ENCODE peak calls at places on chromosomes 12 and 14, in ten cellular contexts. One of them, this sample, is unnamed.

GRCh38 chr12:47741340-47741703 is 16.0 kb upstream of the ENDOU start:
- DNase-seq in foreskin fibroblast: no peak
- DNase-seq in Right ventricle myocardium inferior: peak
- DNase-seq in ELF-1: no peak
- DNase-seq in posterior vena cava: peak
- DNase-seq in nucleus accumbens: peak
- DNase-seq in cardiac fibroblast: peak
- DNase-seq in psoas muscle: peak
- DNase-seq in NCI-H1436: peak
- DNase-seq in GM04503: no peak
- DNase-seq in this sample: no peak

GRCh38 chr14:70907996-70908917 is 998 bp downstream of the PCNX1 start:
- DNase-seq in foreskin fibroblast: no peak
- DNase-seq in Right ventricle myocardium inferior: peak
- DNase-seq in ELF-1: peak
- DNase-seq in posterior vena cava: peak
- DNase-seq in nucleus accumbens: peak
- DNase-seq in cardiac fibroblast: peak
- DNase-seq in psoas muscle: peak
- DNase-seq in NCI-H1436: no peak
- DNase-seq in GM04503: no peak
- DNase-seq in this sample: no peak

GRCh38 chr14:72699852-72700257 is 194.0 kb downstream of the DPF3 start:
- DNase-seq in foreskin fibroblast: peak
- DNase-seq in Right ventricle myocardium inferior: no peak
- DNase-seq in ELF-1: no peak
- DNase-seq in posterior vena cava: no peak
- DNase-seq in nucleus accumbens: no peak
- DNase-seq in cardiac fibroblast: peak
- DNase-seq in psoas muscle: peak
- DNase-seq in NCI-H1436: no peak
- DNase-seq in GM04503: peak
- DNase-seq in this sample: peak

GRCh38 chr14:104341532-104342434 is 203.4 kb downstream of the KIF26A start:
- DNase-seq in foreskin fibroblast: no peak
- DNase-seq in Right ventricle myocardium inferior: no peak
- DNase-seq in ELF-1: peak
- DNase-seq in posterior vena cava: no peak
- DNase-seq in nucleus accumbens: no peak
- DNase-seq in cardiac fibroblast: peak
- DNase-seq in psoas muscle: no peak
- DNase-seq in NCI-H1436: peak
- DNase-seq in GM04503: no peak
- DNase-seq in this sample: no peak

GRCh38 chr12:83147341-83147740 is 460.6 kb downstream of the TMTC2 start:
- DNase-seq in foreskin fibroblast: no peak
- DNase-seq in Right ventricle myocardium inferior: no peak
- DNase-seq in ELF-1: no peak
- DNase-seq in posterior vena cava: no peak
- DNase-seq in nucleus accumbens: no peak
- DNase-seq in cardiac fibroblast: no peak
- DNase-seq in psoas muscle: no peak
- DNase-seq in NCI-H1436: no peak
- DNase-seq in GM04503: no peak
- DNase-seq in this sample: no peak

GRCh38 chr12:24954261-24954660 is 5.4 kb upstream of the BCAT1 start:
- DNase-seq in foreskin fibroblast: no peak
- DNase-seq in Right ventricle myocardium inferior: no peak
- DNase-seq in ELF-1: no peak
- DNase-seq in posterior vena cava: no peak
- DNase-seq in nucleus accumbens: no peak
- DNase-seq in cardiac fibroblast: no peak
- DNase-seq in psoas muscle: no peak
- DNase-seq in NCI-H1436: no peak
- DNase-seq in GM04503: no peak
- DNase-seq in this sample: no peak

GRCh38 chr14:26841920-26842741 is 244.3 kb upstream of the NOVA1 start:
- DNase-seq in foreskin fibroblast: peak
- DNase-seq in Right ventricle myocardium inferior: no peak
- DNase-seq in ELF-1: no peak
- DNase-seq in posterior vena cava: no peak
- DNase-seq in nucleus accumbens: no peak
- DNase-seq in cardiac fibroblast: peak
- DNase-seq in psoas muscle: peak
- DNase-seq in NCI-H1436: no peak
- DNase-seq in GM04503: peak
- DNase-seq in this sample: peak

GRCh38 chr12:78331764-78332163 is 501.1 kb downstream of the NAV3 start:
- DNase-seq in foreskin fibroblast: no peak
- DNase-seq in Right ventricle myocardium inferior: no peak
- DNase-seq in ELF-1: no peak
- DNase-seq in posterior vena cava: no peak
- DNase-seq in nucleus accumbens: no peak
- DNase-seq in cardiac fibroblast: peak
- DNase-seq in psoas muscle: no peak
- DNase-seq in NCI-H1436: peak
- DNase-seq in GM04503: no peak
- DNase-seq in this sample: no peak

GRCh38 chr12:1932264-1932777 is 13.9 kb upstream of the CACNA2D4 start:
- DNase-seq in foreskin fibroblast: no peak
- DNase-seq in Right ventricle myocardium inferior: no peak
- DNase-seq in ELF-1: no peak
- DNase-seq in posterior vena cava: peak
- DNase-seq in nucleus accumbens: peak
- DNase-seq in cardiac fibroblast: no peak
- DNase-seq in psoas muscle: no peak
- DNase-seq in NCI-H1436: no peak
- DNase-seq in GM04503: no peak
- DNase-seq in this sample: no peak

GRCh38 chr12:57611116-57611809 is at the start of gene ARHGEF25:
- DNase-seq in foreskin fibroblast: peak
- DNase-seq in Right ventricle myocardium inferior: peak
- DNase-seq in ELF-1: peak
- DNase-seq in posterior vena cava: peak
- DNase-seq in nucleus accumbens: peak
- DNase-seq in cardiac fibroblast: peak
- DNase-seq in psoas muscle: peak
- DNase-seq in NCI-H1436: peak
- DNase-seq in GM04503: no peak
- DNase-seq in this sample: no peak

GRCh38 chr12:69101505-69101904 is 137.9 kb upstream of the CPSF6 start:
- DNase-seq in foreskin fibroblast: peak
- DNase-seq in Right ventricle myocardium inferior: no peak
- DNase-seq in ELF-1: no peak
- DNase-seq in posterior vena cava: no peak
- DNase-seq in nucleus accumbens: no peak
- DNase-seq in cardiac fibroblast: peak
- DNase-seq in psoas muscle: no peak
- DNase-seq in NCI-H1436: no peak
- DNase-seq in GM04503: peak
- DNase-seq in this sample: no peak

GRCh38 chr14:32075636-32076277 is 1.3 kb upstream of the ARHGAP5 start:
- DNase-seq in foreskin fibroblast: peak
- DNase-seq in Right ventricle myocardium inferior: no peak
- DNase-seq in ELF-1: no peak
- DNase-seq in posterior vena cava: peak
- DNase-seq in nucleus accumbens: peak
- DNase-seq in cardiac fibroblast: peak
- DNase-seq in psoas muscle: no peak
- DNase-seq in NCI-H1436: no peak
- DNase-seq in GM04503: no peak
- DNase-seq in this sample: no peak